ENCODE peak calls at places on chromosomes 12 and 14, in ten cellular contexts. U is HCT116; D is Peyer's patch; S is MM.1S; Y is fibroblast of lung; V is CD4-positive, alpha-beta memory T cell; W is PC-3; Q is stomach; J is astrocyte; G is ovary. R is an unnamed sample.
A peak's percentile ranks its signal among the peaks of the same experiment; 100 is the strongest.

GRCh38 chr12:49092816-49093406 is 1.7 kb downstream of the DHH start:
- DNase-seq in D (no peak), G (no peak), Q (no peak), U (no peak), Y (no peak), S (no peak), V (no peak), W (no peak), J (no peak), R (no peak)

GRCh38 chr12:121812320-121812871 is 8.6 kb downstream of the SETD1B start:
- DNase-seq in W (peak; percentile 69), Y (peak; percentile 81), V (peak; percentile 46), U (no peak), G (peak; percentile 64), Q (peak; percentile 87), D (peak; percentile 84), J (peak; percentile 49), S (no peak), R (peak; percentile 56)

GRCh38 chr12:9796346-9796745 is 30.9 kb upstream of the KLRF1 start:
- DNase-seq in W (no peak), S (no peak), Y (no peak), Q (no peak), G (no peak), D (no peak), U (no peak), J (no peak), V (peak; percentile 51), R (no peak)

GRCh38 chr14:37320106-37320505 is 122.4 kb downstream of the MIPOL1 start:
- DNase-seq in W (peak; percentile 70), G (no peak), Q (no peak), J (no peak), S (no peak), U (no peak), V (no peak), Y (no peak), D (no peak), R (no peak)

GRCh38 chr14:52313903-52314481 is at the start of gene PTGER2:
- DNase-seq in S (peak; percentile 9), Q (peak; percentile 93), U (peak; percentile 57), V (peak; percentile 83), J (peak; percentile 85), D (peak; percentile 95), W (peak; percentile 91), Y (peak; percentile 96), G (peak; percentile 88), R (peak; percentile 88)

GRCh38 chr14:103281496-103282231 is 52.4 kb upstream of the EIF5 start:
- DNase-seq in Q (peak; percentile 60), S (no peak), W (peak; percentile 63), J (peak; percentile 20), U (no peak), G (peak; percentile 77), V (no peak), Y (peak; percentile 63), D (peak; percentile 62), R (peak; percentile 49)

GRCh38 chr12:113900711-113901110 is 65.4 kb downstream of the RBM19 start:
- DNase-seq in Y (no peak), G (no peak), J (no peak), W (no peak), S (no peak), Q (no peak), V (no peak), D (no peak), U (no peak), R (no peak)

GRCh38 chr12:52202361-52203078 is 10.7 kb upstream of the KRT80 start:
- DNase-seq in D (no peak), W (no peak), U (no peak), G (no peak), Q (no peak), S (no peak), V (no peak), J (no peak), Y (no peak), R (no peak)

GRCh38 chr12:92020983-92021664 is 124.5 kb downstream of the BTG1 start:
- DNase-seq in Q (no peak), S (no peak), W (no peak), Y (no peak), J (no peak), G (no peak), D (no peak), V (no peak), U (no peak), R (no peak)

GRCh38 chr12:52525661-52526499 is 5.7 kb upstream of the KRT5 start:
- DNase-seq in U (no peak), W (no peak), D (peak; percentile 42), Y (no peak), J (no peak), Q (no peak), G (no peak), S (no peak), V (no peak), R (no peak)

GRCh38 chr12:43937947-43938346 is 102.1 kb downstream of the TMEM117 start:
- DNase-seq in Y (peak; percentile 17), G (no peak), J (no peak), S (no peak), D (no peak), W (peak; percentile 35), U (no peak), Q (no peak), V (no peak), R (peak; percentile 14)

GRCh38 chr12:67655829-67656614 is 7.5 kb downstream of the DYRK2 start:
- DNase-seq in G (no peak), U (no peak), J (no peak), Q (no peak), S (no peak), V (no peak), W (peak; percentile 32), D (no peak), Y (peak; percentile 37), R (no peak)

GRCh38 chr12:114408415-114408814 is 2.5 kb upstream of the TBX5 start:
- DNase-seq in S (no peak), Q (no peak), V (no peak), U (no peak), G (no peak), Y (no peak), W (no peak), J (no peak), D (no peak), R (no peak)

GRCh38 chr14:69574954-69575295 is 254 bp upstream of the CCDC177 start:
- DNase-seq in Q (no peak), W (no peak), U (no peak), J (no peak), Y (no peak), G (no peak), S (no peak), D (no peak), V (no peak), R (no peak)

GRCh38 chr14:69573205-69573840 is 1.3 kb downstream of the CCDC177 start:
- DNase-seq in V (no peak), J (no peak), W (no peak), D (no peak), G (no peak), Q (no peak), S (no peak), U (no peak), Y (no peak), R (no peak)

GRCh38 chr14:69572634-69573135 is 2.0 kb downstream of the CCDC177 start:
- DNase-seq in U (no peak), Q (no peak), W (no peak), V (no peak), G (no peak), J (no peak), Y (no peak), S (no peak), D (no peak), R (no peak)

GRCh38 chr14:69574266-69574953 is at the start of gene CCDC177:
- DNase-seq in S (peak; percentile 50), G (peak; percentile 29), Y (peak; percentile 55), U (peak; percentile 21), W (peak; percentile 79), Q (peak; percentile 71), V (peak; percentile 73), J (no peak), D (peak; percentile 82), R (peak; percentile 43)

GRCh38 chr14:69573841-69574265 is 818 bp downstream of the CCDC177 start:
- DNase-seq in U (no peak), S (no peak), Q (no peak), V (no peak), Y (peak; percentile 5), D (no peak), W (no peak), J (no peak), G (no peak), R (no peak)
- H3K4me3 ChIP-seq in U (no peak overlapping the region), S (no peak overlapping the region), Q (peak overlapping the region; percentile 26), V (no peak overlapping the region), Y (no peak overlapping the region), D (no peak overlapping the region), W (peak overlapping the region; percentile 73), J (no peak overlapping the region), G (no peak overlapping the region), R (no peak overlapping the region)

DNA sequence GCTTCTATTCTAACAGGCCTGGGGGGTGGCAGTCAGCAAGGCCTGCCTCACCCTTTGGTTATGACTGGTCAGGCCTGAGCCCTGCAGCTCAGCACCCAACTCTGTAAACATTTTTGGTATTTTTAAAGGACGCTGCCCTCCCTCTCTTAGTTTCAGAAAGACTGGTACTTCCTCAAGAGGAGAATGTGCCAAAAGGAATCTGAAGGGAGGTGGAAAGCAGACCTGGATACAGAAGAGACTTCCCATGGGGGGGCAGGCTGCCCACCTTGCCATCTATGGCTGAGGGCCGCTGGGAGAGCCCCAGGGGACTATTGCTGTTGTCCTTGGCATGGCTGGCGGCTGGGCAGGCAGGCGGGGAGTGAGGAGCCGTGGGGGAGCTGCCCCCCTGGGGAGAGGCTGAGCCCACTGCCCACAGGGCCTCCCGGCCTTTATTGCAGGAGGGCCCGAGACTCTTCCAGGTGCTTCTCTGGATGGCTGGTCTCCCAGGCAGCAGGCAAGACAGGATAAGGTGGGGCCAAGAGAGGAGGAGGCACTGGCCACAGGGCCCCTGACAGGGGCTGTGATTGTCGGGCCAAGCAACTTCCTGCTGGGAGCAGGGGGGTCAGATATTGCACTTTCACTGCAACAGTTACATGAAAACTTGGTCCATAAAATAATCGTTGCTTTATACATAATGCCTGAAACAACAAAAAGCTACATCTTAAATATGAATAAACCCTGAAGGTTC is 3.5 kb downstream of the ARL6IP4 start:
- DNase-seq in J (no peak), Y (peak; percentile 49), W (no peak), U (no peak), G (no peak), V (no peak), D (no peak), Q (no peak), S (no peak), R (no peak)
- H3K27ac ChIP-seq in J (no peak overlapping the region), Y (peak overlapping the region; percentile 21), W (no peak overlapping the region), U (no peak overlapping the region), G (peak overlapping the region; percentile 61), V (no peak overlapping the region), D (no peak overlapping the region), Q (peak overlapping the region; percentile 72), S (no peak overlapping the region), R (no peak overlapping the region)

GRCh38 chr14:71722885-71723284 is 209.3 kb upstream of the RGS6 start:
- DNase-seq in J (no peak), G (no peak), D (no peak), Y (no peak), S (no peak), Q (no peak), W (no peak), U (no peak), V (no peak), R (no peak)
- H3K36me3 ChIP-seq in J (peaks cover 20% of the 10 kb centered on the region), G (no peaks in the 10 kb centered on the region), D (no peaks in the 10 kb centered on the region), Y (peaks cover 2% of the 10 kb centered on the region), S (no peaks in the 10 kb centered on the region), Q (no peaks in the 10 kb centered on the region), W (peaks cover 18% of the 10 kb centered on the region), U (no peaks in the 10 kb centered on the region), V (peaks cover 19% of the 10 kb centered on the region), R (peaks cover 14% of the 10 kb centered on the region)

DNA sequence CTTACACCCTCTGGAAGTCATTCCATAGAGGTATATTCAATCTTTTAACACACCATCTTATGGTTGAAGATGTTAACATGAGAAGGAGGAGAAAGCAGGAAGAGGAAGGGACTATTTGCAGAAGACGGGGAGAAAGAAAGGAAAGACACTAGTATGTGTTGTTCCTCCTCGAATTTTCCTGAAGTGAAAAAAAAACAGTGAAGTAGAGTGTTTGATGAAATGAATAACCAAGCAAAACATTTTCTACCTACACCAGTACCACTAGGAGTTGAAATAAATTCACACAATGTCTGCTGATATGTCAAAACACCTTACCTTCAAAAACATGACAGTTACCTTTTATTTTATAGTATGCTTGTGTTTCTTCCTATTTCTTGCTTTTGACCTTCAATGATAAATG is 1.4 kb upstream of the CNOT2 start:
- DNase-seq in G (no peak), V (no peak), U (no peak), J (no peak), S (no peak), Q (no peak), Y (no peak), D (no peak), W (no peak), R (no peak)
- H3K4me3 ChIP-seq in G (peak overlapping the region; percentile 77), V (peak overlapping the region; percentile 85), U (peak overlapping the region; percentile 78), J (peak overlapping the region; percentile 86), S (peak overlapping the region; percentile 98), Q (no peak overlapping the region), Y (peak overlapping the region; percentile 90), D (no peak overlapping the region), W (peak overlapping the region; percentile 82), R (peak overlapping the region; percentile 75)